ENCODE peak calls at places on chromosomes 5 and 9, in six cellular contexts. F, P, H, U, I and G are unnamed samples. For H3K27me3, the result is how much of the 10 kb centered on the place peaks cover.

GRCh38 chr9:19992556-19992955 is 203.7 kb upstream of the SLC24A2 start:
- DNase-seq in F (no peak), P (peak), H (no peak), U (no peak), I (no peak), G (no peak)

GRCh38 chr5:111551569-111552275 is 39.4 kb upstream of the STARD4 start:
- DNase-seq in F (no peak), P (no peak), H (no peak), U (no peak), I (no peak), G (no peak)

GRCh38 chr5:116518423-116518822 is 56.2 kb downstream of the SEMA6A start:
- DNase-seq in F (no peak), P (no peak), H (no peak), U (no peak), I (no peak), G (no peak)

GRCh38 chr5:94471496-94471895 is 146.9 kb downstream of the KIAA0825 start:
- DNase-seq in F (no peak), P (no peak), H (no peak), U (no peak), I (no peak), G (no peak)

GRCh38 chr5:157343842-157344790 is 78.2 kb downstream of the CYFIP2 start:
- DNase-seq in F (no peak), P (no peak), H (no peak), U (no peak), I (no peak), G (no peak)

GRCh38 chr9:100352201-100352726 is 478 bp downstream of the TEX10 start:
- DNase-seq in F (no peak), P (peak), H (no peak), U (peak), I (no peak), G (no peak)

GRCh38 chr5:176360894-176361436 is 599 bp downstream of the KIAA1191 start:
- DNase-seq in F (no peak), P (no peak), H (no peak), U (no peak), I (no peak), G (no peak)

GRCh38 chr5:114237766-114238165 is 124.1 kb upstream of the KCNN2 start:
- DNase-seq in F (no peak), P (peak), H (no peak), U (no peak), I (no peak), G (no peak)

GRCh38 chr5:852431-853401 is 1.9 kb upstream of the ZDHHC11 start:
- DNase-seq in F (no peak), P (no peak), H (no peak), U (no peak), I (peak), G (no peak)

GRCh38 chr9:134940236-134941208 is 22.8 kb upstream of the FCN1 start:
- DNase-seq in F (no peak), P (no peak), H (no peak), U (no peak), I (peak), G (no peak)

GRCh38 chr5:180160215-180160614 is 48.8 kb downstream of the RASGEF1C start:
- DNase-seq in F (no peak), P (no peak), H (no peak), U (no peak), I (no peak), G (peak)

GRCh38 chr5:54176066-54176835 is 134.1 kb downstream of the ARL15 start:
- DNase-seq in F (no peak), P (no peak), H (no peak), U (no peak), I (no peak), G (no peak)

GRCh38 chr5:98723061-98723460 is 50.4 kb upstream of the RGMB start:
- DNase-seq in F (no peak), P (no peak), H (no peak), U (no peak), I (no peak), G (no peak)

GRCh38 chr5:107294669-107295068 is 376.1 kb downstream of the EFNA5 start:
- DNase-seq in F (no peak), P (no peak), H (no peak), U (no peak), I (no peak), G (no peak)

DNA sequence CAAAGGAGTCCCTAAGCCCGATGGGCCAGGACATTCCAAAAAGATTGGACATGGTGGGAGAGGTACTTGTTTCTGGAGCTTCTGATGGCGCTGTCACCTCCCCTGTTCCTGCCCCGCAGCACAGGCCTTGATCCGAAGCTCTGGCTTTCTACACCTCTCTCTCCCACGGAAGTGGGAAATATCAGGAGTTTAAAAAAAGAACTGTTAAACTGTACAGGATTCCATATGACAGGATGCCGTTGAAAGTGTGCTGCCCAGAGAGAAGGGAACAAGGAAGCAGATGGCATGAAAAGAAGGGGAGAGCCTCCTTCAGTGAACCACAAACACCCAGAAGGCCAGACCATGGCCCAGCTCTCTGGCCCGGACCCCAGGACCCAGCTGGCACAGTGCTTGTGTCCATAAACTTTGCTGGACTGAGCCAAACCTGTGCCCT is 26.8 kb upstream of the SLC2A8 start:
- DNase-seq in F (no peak), P (no peak), H (no peak), U (no peak), I (peak), G (no peak)
- H3K27me3 ChIP-seq in F (under half), P (under half), H (under half), U (under half), I (under half), G (under half)

DNA sequence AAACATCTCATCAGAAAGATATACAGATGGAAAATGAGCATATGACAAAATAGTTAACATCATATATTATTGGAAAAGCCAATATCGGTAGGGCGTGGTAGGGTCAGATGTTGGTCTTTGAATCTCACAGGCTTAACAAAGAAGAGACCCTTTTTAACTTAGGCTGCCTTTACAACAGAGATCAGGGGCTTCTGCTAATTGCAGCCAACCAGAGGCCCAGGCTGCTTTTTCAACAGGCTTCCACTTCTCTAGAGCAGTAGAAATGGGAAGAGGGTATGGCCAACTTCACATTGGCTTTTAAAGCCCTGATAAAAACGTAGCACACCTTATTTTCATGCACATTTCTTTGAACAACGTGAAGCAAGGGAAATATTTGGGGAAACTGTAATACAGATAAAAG is 764.3 kb upstream of the CTNND2 start:
- DNase-seq in F (no peak), P (no peak), H (no peak), U (no peak), I (no peak), G (no peak)
- H3K4me3 ChIP-seq in F (no peak), P (no peak), H (no peak), U (no peak), I (no peak), G (no peak)

GRCh38 chr9:136160321-136160938 is 41.8 kb upstream of the TMEM250 start:
- DNase-seq in F (no peak), P (no peak), H (no peak), U (no peak), I (no peak), G (no peak)
- H3K27me3 ChIP-seq in F (under half), P (under half), H (half or more), U (under half), I (under half), G (under half)

GRCh38 chr5:172659570-172659908 is 18.5 kb downstream of the NEURL1B start:
- DNase-seq in F (no peak), P (no peak), H (no peak), U (no peak), I (no peak), G (no peak)
- H3K4me3 ChIP-seq in F (no peak), P (no peak), H (no peak), U (no peak), I (no peak), G (no peak)

GRCh38 chr5:171226096-171226495 is 83.0 kb upstream of the TLX3 start:
- DNase-seq in F (no peak), P (peak), H (no peak), U (no peak), I (no peak), G (no peak)

GRCh38 chr5:171226864-171227263 is 82.2 kb upstream of the TLX3 start:
- DNase-seq in F (no peak), P (no peak), H (no peak), U (no peak), I (no peak), G (no peak)

GRCh38 chr5:171221931-171222330 is 87.1 kb upstream of the TLX3 start:
- DNase-seq in F (no peak), P (peak), H (no peak), U (no peak), I (no peak), G (no peak)

GRCh38 chr5:171223927-171224326 is 85.1 kb upstream of the TLX3 start:
- DNase-seq in F (no peak), P (no peak), H (no peak), U (no peak), I (no peak), G (no peak)
- H3K27me3 ChIP-seq in F (under half), P (under half), H (under half), U (under half), I (under half), G (under half)